ENCODE peak calls at places on chromosomes 1 and 21, in six cellular contexts. F, Z, P, D, V and S are unnamed samples.

GRCh38 chr1:73804935-73805334 is 393.0 kb downstream of the LRRIQ3 start:
- DNase-seq in F (no peak), P (no peak), Z (no peak), V (no peak), D (no peak), S (no peak)

GRCh38 chr1:180311011-180311730 is 81.1 kb downstream of the LHX4 start:
- DNase-seq in F (no peak), P (no peak), Z (no peak), D (no peak), V (no peak), S (no peak)

GRCh38 chr1:108852141-108852540 is 4.8 kb downstream of the AKNAD1 start:
- DNase-seq in D (no peak), P (no peak), V (no peak), Z (no peak), F (no peak), S (no peak)

GRCh38 chr1:205913451-205914204 is 29.6 kb downstream of the SLC26A9 start:
- DNase-seq in F (no peak), Z (no peak), P (no peak), V (no peak), D (no peak), S (no peak)

GRCh38 chr1:170085089-170085488 is 10.6 kb upstream of the KIFAP3 start:
- DNase-seq in V (no peak), F (no peak), P (no peak), D (no peak), Z (no peak), S (no peak)

GRCh38 chr1:168439451-168440375 is 104.1 kb downstream of the XCL2 start:
- DNase-seq in V (peak), P (peak), D (peak), F (peak), Z (peak), S (peak)

GRCh38 chr1:118989878-118990378 is 1.8 kb upstream of the TBX15 start:
- DNase-seq in P (no peak), Z (no peak), F (no peak), D (no peak), V (no peak), S (peak)

GRCh38 chr21:45487161-45487806 is 55.0 kb downstream of the SLC19A1 start:
- DNase-seq in V (no peak), Z (no peak), F (no peak), P (no peak), D (no peak), S (no peak)

GRCh38 chr1:170663441-170664282 is at the start of gene PRRX1:
- DNase-seq in F (no peak), P (no peak), D (peak), Z (no peak), V (no peak), S (no peak)

GRCh38 chr1:182889997-182890396 is 50.9 kb downstream of the DHX9 start:
- DNase-seq in V (no peak), F (no peak), P (no peak), D (no peak), Z (no peak), S (no peak)

GRCh38 chr1:36792292-36792691 is 242.0 kb downstream of the GRIK3 start:
- DNase-seq in F (no peak), P (no peak), D (no peak), V (no peak), Z (no peak), S (no peak)

GRCh38 chr1:8670371-8670818 is 147.0 kb downstream of the RERE start:
- DNase-seq in P (no peak), D (no peak), Z (no peak), F (no peak), V (no peak), S (no peak)

GRCh38 chr1:53398585-53399365 is 60.4 kb upstream of the DMRTB1 start:
- DNase-seq in F (no peak), V (no peak), P (no peak), D (no peak), Z (no peak), S (no peak)

GRCh38 chr1:55196433-55197035 is 18.6 kb downstream of the USP24 start:
- DNase-seq in Z (no peak), V (no peak), F (no peak), D (no peak), P (no peak), S (no peak)

GRCh38 chr1:59298710-59299346 is 1.9 kb downstream of the FGGY start:
- DNase-seq in D (no peak), F (no peak), Z (no peak), V (no peak), P (no peak), S (no peak)

GRCh38 chr1:5936621-5937372 is 55.4 kb downstream of the NPHP4 start:
- DNase-seq in Z (no peak), F (no peak), D (no peak), V (no peak), P (no peak), S (no peak)

GRCh38 chr1:30449428-30450147 is 273.8 kb downstream of the MATN1 start:
- DNase-seq in V (no peak), F (no peak), P (no peak), Z (no peak), D (no peak), S (no peak)

GRCh38 chr1:224223819-224224714 is 41.0 kb downstream of the DEGS1 start:
- DNase-seq in P (no peak), F (peak), V (peak), Z (no peak), D (no peak), S (no peak)

GRCh38 chr1:21880619-21880970 is 56.5 kb downstream of the HSPG2 start:
- DNase-seq in D (no peak), V (no peak), Z (no peak), F (no peak), P (no peak), S (no peak)

GRCh38 chr1:23618586-23619083 is 59.3 kb upstream of the ID3 start:
- DNase-seq in V (no peak), D (no peak), Z (no peak), F (no peak), P (no peak), S (no peak)

GRCh38 chr1:67832737-67833594 is at the start of gene GNG12:
- DNase-seq in P (peak), V (peak), D (peak), F (no peak), Z (peak), S (peak)

DNA sequence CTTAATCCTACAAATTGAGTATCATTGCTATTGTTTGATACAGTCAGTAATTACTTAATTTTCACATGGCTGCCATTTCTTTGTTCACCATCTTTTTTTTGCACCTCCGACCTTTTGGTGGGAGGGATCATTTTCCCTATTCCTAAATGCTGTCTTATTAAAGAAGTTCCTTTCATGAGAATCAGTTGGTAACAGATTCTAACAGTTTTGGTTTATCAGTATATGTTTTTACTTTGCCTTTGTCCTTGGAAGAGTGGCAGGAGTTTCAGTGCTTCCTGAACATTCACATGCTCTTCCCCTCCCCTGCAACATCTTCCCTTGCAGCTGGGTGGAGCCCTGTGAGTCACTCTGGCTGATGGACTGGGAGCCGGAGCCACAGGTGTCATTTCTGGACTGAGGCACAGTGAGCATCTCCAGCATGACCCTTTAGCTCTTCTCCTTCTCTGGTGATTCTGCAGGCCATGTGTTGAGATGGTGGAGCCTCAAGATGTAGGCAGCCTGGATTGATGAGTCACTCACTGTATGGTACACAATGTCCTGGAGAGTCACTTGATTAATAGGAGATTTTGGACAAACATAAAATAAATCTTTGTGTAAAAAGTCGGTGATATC is 217.7 kb downstream of the URB2 start:
- DNase-seq in Z (peak), V (no peak), F (peak), P (peak), D (no peak), S (no peak)
- TF ChIP-seq CTCF in Z (peak), V (no peak), F (peak), P (peak), D (no peak), S (no peak)

GRCh38 chr1:9825101-9826074 is 1.6 kb upstream of the CLSTN1 start:
- DNase-seq in Z (peak), P (peak), V (no peak), F (no peak), D (no peak), S (no peak)
- TF ChIP-seq CTCF in Z (no peak), P (no peak), V (no peak), F (no peak), D (no peak), S (no peak)

GRCh38 chr1:88029142-88029541 is 654.9 kb upstream of the PKN2 start:
- DNase-seq in Z (no peak), V (no peak), D (no peak), P (peak), F (no peak), S (no peak)
- TF ChIP-seq CTCF in Z (no peak), V (no peak), D (no peak), P (no peak), F (no peak), S (peak)

GRCh38 chr1:233514946-233515391 is 98.9 kb upstream of the KCNK1 start:
- DNase-seq in V (no peak), Z (no peak), F (no peak), P (no peak), D (no peak), S (no peak)
- TF ChIP-seq CTCF in V (no peak), Z (no peak), F (no peak), P (no peak), D (no peak), S (no peak)

GRCh38 chr21:31509108-31510017 is 150.1 kb upstream of the SOD1 start:
- DNase-seq in V (no peak), F (no peak), P (peak), D (peak), Z (peak), S (peak)
- TF ChIP-seq CTCF in V (no peak), F (no peak), P (no peak), D (no peak), Z (no peak), S (no peak)

DNA sequence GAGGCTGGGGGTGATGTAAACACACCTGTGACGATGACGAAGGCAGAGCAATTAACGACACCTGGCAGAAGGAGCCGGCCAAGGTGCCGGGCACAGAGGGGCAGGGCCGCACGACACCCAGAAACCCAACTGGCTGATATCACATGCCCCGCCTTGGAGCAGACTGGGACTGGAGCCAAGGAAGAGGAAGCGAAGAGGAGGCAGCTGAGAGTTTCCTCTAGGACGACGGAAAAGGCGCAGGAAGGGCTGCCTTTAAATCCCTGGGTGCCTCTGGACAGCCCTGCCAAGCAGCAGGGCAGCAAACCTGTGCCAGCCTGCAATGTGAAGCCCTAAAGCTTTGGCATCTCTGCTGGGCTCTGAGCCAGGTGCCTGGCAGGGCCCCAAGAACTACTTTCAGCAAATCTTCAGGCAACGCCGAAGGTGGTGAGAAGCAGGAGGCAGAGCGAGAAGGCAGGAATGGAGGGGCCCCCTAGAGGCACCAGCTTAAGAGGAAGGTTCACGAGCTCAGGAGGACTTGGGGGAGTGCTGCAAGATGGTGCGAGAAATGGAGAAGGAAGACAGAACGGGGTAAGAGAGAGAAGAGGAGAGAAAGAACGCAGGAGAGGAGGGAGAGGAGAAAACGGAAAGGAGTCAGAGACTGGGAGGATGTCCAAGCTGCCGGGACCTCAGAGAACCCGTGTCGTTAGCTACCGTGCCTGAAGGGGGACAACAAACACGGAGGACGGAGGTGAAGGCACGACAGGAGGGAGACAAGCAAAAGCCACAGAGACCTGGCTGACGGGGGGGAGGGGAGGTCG is 25.3 kb upstream of the PEF1 start:
- DNase-seq in V (no peak), Z (peak), F (no peak), P (peak), D (no peak), S (no peak)
- TF ChIP-seq CTCF in V (no peak), Z (no peak), F (no peak), P (no peak), D (no peak), S (no peak)